ENCODE peak calls at places on chromosomes 2 and 18, in five cellular contexts. One of them, this sample, is unnamed.

GRCh38 chr18:6482198-6482977 is 67.7 kb upstream of the L3MBTL4 start:
- DNase-seq in mammary epithelial cell: peak
- DNase-seq in fibroblast of lung: peak
- DNase-seq in IMR-90: peak
- DNase-seq in H9: peak
- DNase-seq in this sample: peak

GRCh38 chr2:239195318-239195871 is 205.4 kb downstream of the HDAC4 start:
- DNase-seq in mammary epithelial cell: no peak
- DNase-seq in fibroblast of lung: no peak
- DNase-seq in IMR-90: no peak
- DNase-seq in H9: no peak
- DNase-seq in this sample: no peak

GRCh38 chr2:16745466-16745865 is 79.8 kb upstream of the CYRIA start:
- DNase-seq in mammary epithelial cell: peak
- DNase-seq in fibroblast of lung: no peak
- DNase-seq in IMR-90: no peak
- DNase-seq in H9: no peak
- DNase-seq in this sample: no peak

GRCh38 chr2:182038579-182038978 is 52.9 kb downstream of the PPP1R1C start:
- DNase-seq in mammary epithelial cell: peak
- DNase-seq in fibroblast of lung: peak
- DNase-seq in IMR-90: peak
- DNase-seq in H9: no peak
- DNase-seq in this sample: no peak

GRCh38 chr2:149084924-149085795 is 46.7 kb downstream of the LYPD6B start:
- DNase-seq in mammary epithelial cell: no peak
- DNase-seq in fibroblast of lung: no peak
- DNase-seq in IMR-90: no peak
- DNase-seq in H9: no peak
- DNase-seq in this sample: no peak

GRCh38 chr2:184906709-184907108 is 308.4 kb downstream of the ZNF804A start:
- DNase-seq in mammary epithelial cell: no peak
- DNase-seq in fibroblast of lung: no peak
- DNase-seq in IMR-90: peak
- DNase-seq in H9: no peak
- DNase-seq in this sample: no peak

GRCh38 chr2:54595999-54596903 is 127.2 kb upstream of the EML6 start:
- DNase-seq in mammary epithelial cell: no peak
- DNase-seq in fibroblast of lung: no peak
- DNase-seq in IMR-90: no peak
- DNase-seq in H9: peak
- DNase-seq in this sample: no peak

GRCh38 chr18:3704556-3705162 is 254.7 kb downstream of the TGIF1 start:
- DNase-seq in mammary epithelial cell: no peak
- DNase-seq in fibroblast of lung: no peak
- DNase-seq in IMR-90: no peak
- DNase-seq in H9: no peak
- DNase-seq in this sample: no peak

GRCh38 chr2:73043978-73044832 is 27.3 kb downstream of the SFXN5 start:
- DNase-seq in mammary epithelial cell: no peak
- DNase-seq in fibroblast of lung: no peak
- DNase-seq in IMR-90: no peak
- DNase-seq in H9: no peak
- DNase-seq in this sample: no peak

GRCh38 chr18:48663096-48663930 is 124.5 kb downstream of the CTIF start:
- DNase-seq in mammary epithelial cell: no peak
- DNase-seq in fibroblast of lung: no peak
- DNase-seq in IMR-90: no peak
- DNase-seq in H9: no peak
- DNase-seq in this sample: no peak

GRCh38 chr2:174717916-174718315 is 46.4 kb downstream of the CHRNA1 start:
- DNase-seq in mammary epithelial cell: no peak
- DNase-seq in fibroblast of lung: no peak
- DNase-seq in IMR-90: no peak
- DNase-seq in H9: no peak
- DNase-seq in this sample: no peak

GRCh38 chr18:62164855-62165487 is 21.9 kb downstream of the PIGN start:
- DNase-seq in mammary epithelial cell: no peak
- DNase-seq in fibroblast of lung: no peak
- DNase-seq in IMR-90: no peak
- DNase-seq in H9: peak
- DNase-seq in this sample: no peak

GRCh38 chr2:222693837-222694236 is 22.4 kb downstream of the MOGAT1 start:
- DNase-seq in mammary epithelial cell: peak
- DNase-seq in fibroblast of lung: peak
- DNase-seq in IMR-90: no peak
- DNase-seq in H9: no peak
- DNase-seq in this sample: no peak

GRCh38 chr2:130736487-130736886 is 7.6 kb downstream of the GPR148 start:
- DNase-seq in mammary epithelial cell: no peak
- DNase-seq in fibroblast of lung: no peak
- DNase-seq in IMR-90: no peak
- DNase-seq in H9: no peak
- DNase-seq in this sample: no peak

GRCh38 chr2:231919341-231920035 is 6.7 kb downstream of the NPPC start:
- DNase-seq in mammary epithelial cell: no peak
- DNase-seq in fibroblast of lung: no peak
- DNase-seq in IMR-90: no peak
- DNase-seq in H9: no peak
- DNase-seq in this sample: no peak

GRCh38 chr2:100252811-100253698 is 69.2 kb downstream of the LONRF2 start:
- DNase-seq in mammary epithelial cell: no peak
- DNase-seq in fibroblast of lung: no peak
- DNase-seq in IMR-90: no peak
- DNase-seq in H9: no peak
- DNase-seq in this sample: no peak

GRCh38 chr2:179051250-179051649 is 1.3 kb upstream of the CCDC141 start:
- DNase-seq in mammary epithelial cell: no peak
- DNase-seq in fibroblast of lung: peak
- DNase-seq in IMR-90: no peak
- DNase-seq in H9: peak
- DNase-seq in this sample: no peak

GRCh38 chr2:26577442-26578433 is 63.4 kb downstream of the CIB4 start:
- DNase-seq in mammary epithelial cell: peak
- DNase-seq in fibroblast of lung: peak
- DNase-seq in IMR-90: peak
- DNase-seq in H9: peak
- DNase-seq in this sample: peak

GRCh38 chr2:241224068-241224850 is 35.8 kb downstream of the ANO7 start:
- DNase-seq in mammary epithelial cell: peak
- DNase-seq in fibroblast of lung: peak
- DNase-seq in IMR-90: peak
- DNase-seq in H9: no peak
- DNase-seq in this sample: peak
- TF ChIP-seq CTCF in mammary epithelial cell: no peak
- TF ChIP-seq CTCF in fibroblast of lung: no peak
- TF ChIP-seq CTCF in IMR-90: peak
- TF ChIP-seq CTCF in H9: no peak
- TF ChIP-seq CTCF in this sample: no peak

DNA sequence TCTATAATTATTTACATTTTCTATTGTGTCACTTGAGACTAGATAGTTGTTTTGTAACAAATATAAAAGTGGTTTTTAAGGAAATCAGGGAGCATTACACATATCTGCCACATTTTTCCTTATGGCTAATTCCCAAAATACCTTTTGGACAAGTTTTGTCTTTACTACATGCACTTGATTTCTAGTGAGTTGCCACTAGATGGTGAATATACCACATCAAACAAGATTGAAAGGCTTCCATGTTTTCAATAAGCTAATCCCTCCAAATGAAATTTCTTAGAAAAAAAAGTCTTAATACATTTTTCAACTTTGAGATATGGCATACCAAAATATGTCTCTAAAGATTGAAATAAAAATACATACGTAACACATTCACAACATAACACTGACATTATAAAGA is 9.1 kb upstream of the HIBCH start:
- DNase-seq in mammary epithelial cell: no peak
- DNase-seq in fibroblast of lung: peak
- DNase-seq in IMR-90: peak
- DNase-seq in H9: no peak
- DNase-seq in this sample: no peak
- TF ChIP-seq CTCF in mammary epithelial cell: peak
- TF ChIP-seq CTCF in fibroblast of lung: peak
- TF ChIP-seq CTCF in IMR-90: peak
- TF ChIP-seq CTCF in H9: peak
- TF ChIP-seq CTCF in this sample: no peak

DNA sequence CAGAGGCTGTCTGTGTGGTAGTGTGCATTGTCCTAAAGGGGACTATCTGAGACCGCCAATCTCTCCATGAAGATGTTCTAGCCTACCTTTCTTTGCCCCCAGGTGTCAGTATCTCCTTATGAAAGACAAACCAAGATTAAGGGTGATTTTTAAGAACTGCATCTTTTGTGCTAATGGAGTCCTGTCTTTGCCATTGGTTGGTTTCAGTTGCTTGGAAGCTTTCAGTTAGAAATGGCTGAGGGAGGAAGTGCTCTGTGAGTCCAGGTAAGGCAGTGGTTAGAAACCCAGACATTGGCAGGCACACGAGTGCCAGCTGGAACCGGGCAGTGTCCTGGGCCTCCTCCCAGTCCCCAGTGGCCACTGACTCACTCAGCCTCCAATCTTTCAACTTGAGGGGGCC is 111.3 kb downstream of the DOCK10 start:
- DNase-seq in mammary epithelial cell: no peak
- DNase-seq in fibroblast of lung: no peak
- DNase-seq in IMR-90: no peak
- DNase-seq in H9: no peak
- DNase-seq in this sample: no peak
- TF ChIP-seq CTCF in mammary epithelial cell: no peak
- TF ChIP-seq CTCF in fibroblast of lung: no peak
- TF ChIP-seq CTCF in IMR-90: no peak
- TF ChIP-seq CTCF in H9: peak
- TF ChIP-seq CTCF in this sample: no peak

GRCh38 chr2:189799030-189799331 is 14.7 kb downstream of the PMS1 start:
- DNase-seq in mammary epithelial cell: no peak
- DNase-seq in fibroblast of lung: no peak
- DNase-seq in IMR-90: no peak
- DNase-seq in H9: no peak
- DNase-seq in this sample: no peak
- TF ChIP-seq CTCF in mammary epithelial cell: no peak
- TF ChIP-seq CTCF in fibroblast of lung: no peak
- TF ChIP-seq CTCF in IMR-90: no peak
- TF ChIP-seq CTCF in H9: peak
- TF ChIP-seq CTCF in this sample: no peak

GRCh38 chr2:206515580-206515979 is 72.2 kb downstream of the ADAM23 start:
- DNase-seq in mammary epithelial cell: no peak
- DNase-seq in fibroblast of lung: no peak
- DNase-seq in IMR-90: no peak
- DNase-seq in H9: no peak
- DNase-seq in this sample: no peak

GRCh38 chr2:206521115-206521514 is 77.8 kb downstream of the ADAM23 start:
- DNase-seq in mammary epithelial cell: no peak
- DNase-seq in fibroblast of lung: no peak
- DNase-seq in IMR-90: no peak
- DNase-seq in H9: no peak
- DNase-seq in this sample: no peak

GRCh38 chr2:206518997-206519396 is 75.7 kb downstream of the ADAM23 start:
- DNase-seq in mammary epithelial cell: no peak
- DNase-seq in fibroblast of lung: no peak
- DNase-seq in IMR-90: no peak
- DNase-seq in H9: no peak
- DNase-seq in this sample: no peak

GRCh38 chr2:206521612-206522011 is 78.3 kb downstream of the ADAM23 start:
- DNase-seq in mammary epithelial cell: no peak
- DNase-seq in fibroblast of lung: no peak
- DNase-seq in IMR-90: no peak
- DNase-seq in H9: no peak
- DNase-seq in this sample: no peak

DNA sequence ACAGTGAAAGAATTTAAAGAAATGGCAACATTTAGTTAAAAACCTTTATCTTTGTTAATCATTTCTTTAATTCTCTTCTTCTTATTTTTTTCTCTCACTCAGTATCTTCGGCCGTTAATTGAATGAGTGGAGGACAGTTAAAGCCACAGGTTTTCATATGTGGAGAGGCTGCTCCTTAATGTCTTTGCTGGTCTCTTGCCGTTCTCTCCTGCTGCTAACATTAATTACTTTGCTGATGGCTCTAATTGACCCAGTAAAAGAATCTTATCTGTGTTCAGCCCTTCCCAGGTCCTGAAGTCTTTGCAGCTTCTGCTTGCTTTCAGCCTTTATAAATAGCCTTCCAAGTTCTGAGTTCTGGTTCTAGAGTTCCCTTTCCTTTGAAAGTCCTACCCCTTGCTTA is 77.1 kb downstream of the ADAM23 start:
- DNase-seq in mammary epithelial cell: no peak
- DNase-seq in fibroblast of lung: no peak
- DNase-seq in IMR-90: no peak
- DNase-seq in H9: no peak
- DNase-seq in this sample: no peak
- TF ChIP-seq CTCF in mammary epithelial cell: no peak
- TF ChIP-seq CTCF in fibroblast of lung: no peak
- TF ChIP-seq CTCF in IMR-90: no peak
- TF ChIP-seq CTCF in H9: no peak
- TF ChIP-seq CTCF in this sample: no peak

DNA sequence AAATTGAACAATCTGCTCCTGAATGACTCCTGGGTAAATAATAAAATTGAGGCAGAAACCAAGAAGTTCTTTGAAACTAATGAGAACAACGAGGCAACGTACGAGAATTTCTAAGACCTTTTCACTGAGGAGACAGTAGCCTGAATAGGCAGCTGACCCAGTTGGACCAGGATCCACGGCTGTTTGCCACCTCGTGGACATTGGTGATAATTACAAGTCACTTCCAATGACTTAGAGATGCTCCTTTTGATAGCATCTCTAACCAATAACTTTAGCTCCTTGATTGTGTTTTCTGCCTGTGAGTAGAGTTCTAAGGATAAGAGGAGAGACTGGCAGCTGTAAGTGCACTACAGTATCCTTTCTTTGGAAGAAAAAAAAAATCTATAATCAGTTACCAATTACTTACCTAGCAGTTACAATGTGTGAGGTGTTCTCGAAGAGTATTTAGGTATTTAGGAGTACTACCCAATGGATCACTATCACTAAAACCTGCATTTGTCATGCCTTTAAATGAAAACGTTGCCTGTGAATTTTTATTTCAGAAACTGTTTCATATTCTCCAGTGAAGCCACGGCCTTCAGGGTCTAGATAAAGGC is 31.3 kb upstream of the CNTNAP5 start:
- DNase-seq in mammary epithelial cell: peak
- DNase-seq in fibroblast of lung: peak
- DNase-seq in IMR-90: no peak
- DNase-seq in H9: peak
- DNase-seq in this sample: no peak
- TF ChIP-seq CTCF in mammary epithelial cell: peak
- TF ChIP-seq CTCF in fibroblast of lung: peak
- TF ChIP-seq CTCF in IMR-90: peak
- TF ChIP-seq CTCF in H9: peak
- TF ChIP-seq CTCF in this sample: peak

This sample was measured in mucosa of descending colon.